ENCODE peak calls at places on chromosomes 3 and 15, in ten cellular contexts. L, R, K, X, U, T, A, O, W and Q are unnamed samples.

GRCh38 chr15:68820205-68820588 is 498 bp downstream of the ANP32A start:
- DNase-seq in R (peak), W (peak), T (no peak), A (no peak), U (no peak), L (no peak), X (peak), K (peak), O (peak), Q (no peak)

GRCh38 chr3:72255736-72256559 is 471.0 kb upstream of the PROK2 start:
- DNase-seq in O (peak), T (peak), R (no peak), L (no peak), U (peak), X (peak), K (peak), W (no peak), A (no peak), Q (peak)

GRCh38 chr3:141876381-141876890 is at the start of gene ATP1B3:
- DNase-seq in U (peak), W (peak), R (peak), K (peak), L (peak), X (peak), T (peak), A (peak), O (peak), Q (peak)

GRCh38 chr3:14000556-14000955 is 120.7 kb upstream of the WNT7A start:
- DNase-seq in O (no peak), A (no peak), K (no peak), L (no peak), X (no peak), W (no peak), R (no peak), T (no peak), U (no peak), Q (no peak)

GRCh38 chr3:127325630-127325961 is 37.8 kb upstream of the PRR20G start:
- DNase-seq in R (no peak), W (no peak), K (no peak), X (no peak), U (no peak), A (no peak), L (no peak), T (no peak), O (no peak), Q (no peak)

GRCh38 chr3:10248984-10249748 is 907 bp downstream of the TATDN2 start:
- DNase-seq in U (peak), T (no peak), K (no peak), W (peak), X (peak), A (peak), O (no peak), L (no peak), R (peak), Q (no peak)

GRCh38 chr3:25047058-25047457 is 381.0 kb upstream of the RARB start:
- DNase-seq in T (no peak), K (no peak), A (no peak), U (no peak), R (no peak), O (peak), L (no peak), X (no peak), W (no peak), Q (no peak)

GRCh38 chr3:117725314-117725713 is 1015.7 kb downstream of the TUSC7 start:
- DNase-seq in L (no peak), K (no peak), W (no peak), A (no peak), O (no peak), R (no peak), T (no peak), U (no peak), X (no peak), Q (no peak)

GRCh38 chr15:68795298-68795848 is 25.3 kb downstream of the ANP32A start:
- DNase-seq in T (no peak), K (peak), R (peak), O (no peak), W (peak), X (no peak), L (no peak), U (peak), A (peak), Q (no peak)

GRCh38 chr3:195757827-195758226 is 37.0 kb downstream of the MUC20 start:
- DNase-seq in R (no peak), A (no peak), W (no peak), L (no peak), U (no peak), O (no peak), X (no peak), T (no peak), K (no peak), Q (no peak)

GRCh38 chr3:12556243-12556722 is 604 bp upstream of the MKRN2 start:
- DNase-seq in R (no peak), W (no peak), X (no peak), O (no peak), T (no peak), A (no peak), L (no peak), U (no peak), K (no peak), Q (no peak)

GRCh38 chr3:54859204-54859603 is 68.7 kb downstream of the LRTM1 start:
- DNase-seq in L (peak), X (no peak), A (peak), R (no peak), T (no peak), O (no peak), K (no peak), U (peak), W (peak), Q (no peak)

GRCh38 chr3:155714295-155714718 is 30.6 kb downstream of the PLCH1 start:
- DNase-seq in L (no peak), O (no peak), A (no peak), X (no peak), T (no peak), K (peak), U (no peak), W (no peak), R (no peak), Q (no peak)

GRCh38 chr15:45587861-45588170 is 637 bp downstream of the BLOC1S6 start:
- DNase-seq in R (no peak), U (no peak), O (no peak), T (no peak), W (no peak), X (no peak), K (no peak), A (no peak), L (no peak), Q (no peak)

GRCh38 chr15:67723294-67724024 is 101.8 kb upstream of the SKOR1 start:
- DNase-seq in O (no peak), K (no peak), A (no peak), U (no peak), R (no peak), X (no peak), W (no peak), L (no peak), T (no peak), Q (no peak)

GRCh38 chr3:23949784-23950183 is 4.7 kb downstream of the NR1D2 start:
- DNase-seq in W (no peak), O (no peak), X (peak), L (no peak), U (peak), K (peak), R (no peak), T (no peak), A (no peak), Q (no peak)